ENCODE peak calls at places on chromosomes 4 and X, in ten cellular contexts. One of them, this sample, is unnamed.

GRCh38 chr4:128615197-128615596 is 194.3 kb upstream of the JADE1 start:
- DNase-seq in thoracic aorta: no peak
- DNase-seq in K562: no peak
- DNase-seq in ascending aorta: no peak
- DNase-seq in GM23248: no peak
- DNase-seq in lower lobe of right lung: no peak
- DNase-seq in GM23338: no peak
- DNase-seq in transverse colon: no peak
- DNase-seq in adrenal gland: no peak
- DNase-seq in CD8-positive, alpha-beta T cell: no peak
- DNase-seq in this sample: no peak

GRCh38 chr4:187618701-187619278 is 376.8 kb upstream of the ZFP42 start:
- DNase-seq in thoracic aorta: no peak
- DNase-seq in ascending aorta: no peak
- DNase-seq in CD8-positive, alpha-beta T cell: no peak
- DNase-seq in GM23338: no peak
- DNase-seq in K562: no peak
- DNase-seq in lower lobe of right lung: no peak
- DNase-seq in GM23248: peak; percentile 34
- DNase-seq in adrenal gland: no peak
- DNase-seq in transverse colon: no peak
- DNase-seq in this sample: no peak

GRCh38 chr4:147318581-147318980 is 162.3 kb upstream of the EDNRA start:
- DNase-seq in ascending aorta: no peak
- DNase-seq in lower lobe of right lung: no peak
- DNase-seq in CD8-positive, alpha-beta T cell: no peak
- DNase-seq in transverse colon: no peak
- DNase-seq in GM23338: no peak
- DNase-seq in K562: no peak
- DNase-seq in thoracic aorta: no peak
- DNase-seq in GM23248: peak; percentile 5
- DNase-seq in adrenal gland: no peak
- DNase-seq in this sample: no peak

GRCh38 chr4:81166431-81166830 is 48.6 kb downstream of the PRKG2 start:
- DNase-seq in GM23248: peak; percentile 68
- DNase-seq in thoracic aorta: no peak
- DNase-seq in K562: no peak
- DNase-seq in adrenal gland: no peak
- DNase-seq in lower lobe of right lung: no peak
- DNase-seq in GM23338: no peak
- DNase-seq in transverse colon: no peak
- DNase-seq in ascending aorta: no peak
- DNase-seq in CD8-positive, alpha-beta T cell: no peak
- DNase-seq in this sample: no peak

GRCh38 chr4:112145326-112145819 is at the start of gene FAM241A:
- DNase-seq in adrenal gland: peak; percentile 89
- DNase-seq in lower lobe of right lung: peak; percentile 89
- DNase-seq in GM23248: peak; percentile 94
- DNase-seq in CD8-positive, alpha-beta T cell: peak; percentile 90
- DNase-seq in ascending aorta: peak; percentile 94
- DNase-seq in GM23338: peak; percentile 89
- DNase-seq in K562: peak; percentile 97
- DNase-seq in thoracic aorta: peak; percentile 51
- DNase-seq in transverse colon: peak; percentile 89
- DNase-seq in this sample: peak; percentile 72

GRCh38 chr4:72744103-72744725 is 175.2 kb upstream of the ADAMTS3 start:
- DNase-seq in lower lobe of right lung: no peak
- DNase-seq in CD8-positive, alpha-beta T cell: no peak
- DNase-seq in thoracic aorta: no peak
- DNase-seq in K562: no peak
- DNase-seq in adrenal gland: no peak
- DNase-seq in ascending aorta: no peak
- DNase-seq in transverse colon: no peak
- DNase-seq in GM23248: no peak
- DNase-seq in GM23338: no peak
- DNase-seq in this sample: no peak

GRCh38 chrX:100710816-100711215 is 21.1 kb downstream of the SYTL4 start:
- DNase-seq in lower lobe of right lung: no peak
- DNase-seq in adrenal gland: no peak
- DNase-seq in GM23248: no peak
- DNase-seq in GM23338: peak; percentile 0
- DNase-seq in thoracic aorta: no peak
- DNase-seq in ascending aorta: no peak
- DNase-seq in CD8-positive, alpha-beta T cell: no peak
- DNase-seq in transverse colon: no peak
- DNase-seq in K562: no peak
- DNase-seq in this sample: no peak

GRCh38 chrX:77160301-77160700 is 286.9 kb upstream of the FGF16 start:
- DNase-seq in adrenal gland: peak; percentile 31
- DNase-seq in GM23338: peak; percentile 49
- DNase-seq in GM23248: peak; percentile 37
- DNase-seq in CD8-positive, alpha-beta T cell: no peak
- DNase-seq in K562: no peak
- DNase-seq in lower lobe of right lung: no peak
- DNase-seq in transverse colon: no peak
- DNase-seq in thoracic aorta: no peak
- DNase-seq in ascending aorta: no peak
- DNase-seq in this sample: no peak

GRCh38 chr4:155818639-155819038 is 47.4 kb downstream of the ASIC5 start:
- DNase-seq in adrenal gland: no peak
- DNase-seq in K562: no peak
- DNase-seq in GM23338: no peak
- DNase-seq in lower lobe of right lung: no peak
- DNase-seq in CD8-positive, alpha-beta T cell: no peak
- DNase-seq in GM23248: no peak
- DNase-seq in thoracic aorta: no peak
- DNase-seq in transverse colon: no peak
- DNase-seq in ascending aorta: no peak
- DNase-seq in this sample: no peak

GRCh38 chr4:79227896-79228295 is 98.0 kb downstream of the NAA11 start:
- DNase-seq in ascending aorta: no peak
- DNase-seq in thoracic aorta: no peak
- DNase-seq in transverse colon: no peak
- DNase-seq in lower lobe of right lung: no peak
- DNase-seq in K562: no peak
- DNase-seq in GM23248: no peak
- DNase-seq in GM23338: no peak
- DNase-seq in adrenal gland: no peak
- DNase-seq in CD8-positive, alpha-beta T cell: no peak
- DNase-seq in this sample: no peak

GRCh38 chr4:2570036-2570435 is 33.6 kb downstream of the FAM193A start:
- DNase-seq in transverse colon: no peak
- DNase-seq in lower lobe of right lung: no peak
- DNase-seq in GM23248: no peak
- DNase-seq in CD8-positive, alpha-beta T cell: no peak
- DNase-seq in GM23338: no peak
- DNase-seq in ascending aorta: no peak
- DNase-seq in K562: no peak
- DNase-seq in thoracic aorta: no peak
- DNase-seq in adrenal gland: no peak
- DNase-seq in this sample: no peak

GRCh38 chr4:146647615-146648383 is 9.1 kb downstream of the POU4F2 start:
- DNase-seq in K562: no peak
- DNase-seq in ascending aorta: no peak
- DNase-seq in GM23248: peak; percentile 16
- DNase-seq in lower lobe of right lung: no peak
- DNase-seq in transverse colon: no peak
- DNase-seq in thoracic aorta: no peak
- DNase-seq in CD8-positive, alpha-beta T cell: no peak
- DNase-seq in adrenal gland: no peak
- DNase-seq in GM23338: peak; percentile 61
- DNase-seq in this sample: no peak

GRCh38 chr4:30600246-30600645 is 119.9 kb upstream of the PCDH7 start:
- DNase-seq in CD8-positive, alpha-beta T cell: no peak
- DNase-seq in GM23338: peak; percentile 43
- DNase-seq in K562: no peak
- DNase-seq in adrenal gland: no peak
- DNase-seq in ascending aorta: no peak
- DNase-seq in GM23248: peak; percentile 9
- DNase-seq in transverse colon: no peak
- DNase-seq in thoracic aorta: no peak
- DNase-seq in lower lobe of right lung: no peak
- DNase-seq in this sample: no peak

GRCh38 chr4:75004755-75005668 is 72.1 kb downstream of the PARM1 start:
- DNase-seq in CD8-positive, alpha-beta T cell: no peak
- DNase-seq in ascending aorta: peak; percentile 63
- DNase-seq in transverse colon: no peak
- DNase-seq in adrenal gland: no peak
- DNase-seq in GM23248: no peak
- DNase-seq in GM23338: no peak
- DNase-seq in lower lobe of right lung: no peak
- DNase-seq in thoracic aorta: no peak
- DNase-seq in K562: no peak
- DNase-seq in this sample: no peak

GRCh38 chrX:19446397-19446796 is 68.9 kb downstream of the MAP3K15 start:
- DNase-seq in GM23248: no peak
- DNase-seq in transverse colon: no peak
- DNase-seq in K562: no peak
- DNase-seq in ascending aorta: no peak
- DNase-seq in GM23338: no peak
- DNase-seq in lower lobe of right lung: no peak
- DNase-seq in CD8-positive, alpha-beta T cell: no peak
- DNase-seq in adrenal gland: no peak
- DNase-seq in thoracic aorta: no peak
- DNase-seq in this sample: no peak

GRCh38 chrX:137858106-137858505 is 292.2 kb downstream of the ZIC3 start:
- DNase-seq in thoracic aorta: no peak
- DNase-seq in adrenal gland: no peak
- DNase-seq in transverse colon: no peak
- DNase-seq in lower lobe of right lung: no peak
- DNase-seq in CD8-positive, alpha-beta T cell: no peak
- DNase-seq in ascending aorta: no peak
- DNase-seq in K562: no peak
- DNase-seq in GM23338: no peak
- DNase-seq in GM23248: no peak
- DNase-seq in this sample: no peak

GRCh38 chr4:24471623-24472510 is 112.5 kb downstream of the DHX15 start:
- DNase-seq in transverse colon: peak; percentile 10
- DNase-seq in lower lobe of right lung: no peak
- DNase-seq in ascending aorta: no peak
- DNase-seq in adrenal gland: no peak
- DNase-seq in GM23248: peak; percentile 34
- DNase-seq in GM23338: peak; percentile 79
- DNase-seq in K562: no peak
- DNase-seq in thoracic aorta: no peak
- DNase-seq in CD8-positive, alpha-beta T cell: no peak
- DNase-seq in this sample: no peak
- H3K27ac ChIP-seq in transverse colon: peak overlapping the region; percentile 78
- H3K27ac ChIP-seq in lower lobe of right lung: no peak overlapping the region
- H3K27ac ChIP-seq in ascending aorta: peak overlapping the region; percentile 31
- H3K27ac ChIP-seq in adrenal gland: no peak overlapping the region
- H3K27ac ChIP-seq in GM23248: no peak overlapping the region
- H3K27ac ChIP-seq in GM23338: no peak overlapping the region
- H3K27ac ChIP-seq in K562: no peak overlapping the region
- H3K27ac ChIP-seq in thoracic aorta: no peak overlapping the region
- H3K27ac ChIP-seq in CD8-positive, alpha-beta T cell: no peak overlapping the region
- H3K27ac ChIP-seq in this sample: no peak overlapping the region

DNA sequence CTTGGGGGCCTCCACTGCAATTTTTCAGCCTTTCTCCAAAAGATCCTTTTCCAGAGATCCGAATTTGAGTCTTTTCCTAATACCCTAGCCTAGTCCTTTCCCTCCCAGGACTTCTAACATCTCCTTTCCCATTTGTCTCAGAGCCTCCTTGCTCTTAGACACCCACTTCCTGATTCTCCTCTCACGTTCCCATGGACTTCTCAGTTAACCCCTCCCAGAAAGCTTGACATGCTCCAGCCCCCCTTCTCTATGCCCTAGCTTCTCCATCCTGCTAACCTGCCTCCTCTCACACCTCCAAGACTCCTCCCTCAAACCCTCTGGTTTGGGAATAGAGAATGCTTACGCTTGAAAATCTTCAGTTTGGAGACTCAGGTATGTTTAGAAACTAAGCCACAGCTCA is 2.5 kb downstream of the UBA1 start:
- DNase-seq in transverse colon: no peak
- DNase-seq in K562: no peak
- DNase-seq in ascending aorta: no peak
- DNase-seq in CD8-positive, alpha-beta T cell: no peak
- DNase-seq in lower lobe of right lung: no peak
- DNase-seq in thoracic aorta: no peak
- DNase-seq in GM23338: no peak
- DNase-seq in adrenal gland: no peak
- DNase-seq in GM23248: no peak
- DNase-seq in this sample: no peak
- H3K4me3 ChIP-seq in transverse colon: no peak overlapping the region
- H3K4me3 ChIP-seq in K562: no peak overlapping the region
- H3K4me3 ChIP-seq in ascending aorta: peak overlapping the region; percentile 11
- H3K4me3 ChIP-seq in CD8-positive, alpha-beta T cell: no peak overlapping the region
- H3K4me3 ChIP-seq in lower lobe of right lung: peak overlapping the region; percentile 3
- H3K4me3 ChIP-seq in thoracic aorta: peak overlapping the region; percentile 90
- H3K4me3 ChIP-seq in GM23338: peak overlapping the region; percentile 82
- H3K4me3 ChIP-seq in adrenal gland: no peak overlapping the region
- H3K4me3 ChIP-seq in GM23248: peak overlapping the region; percentile 92
- H3K4me3 ChIP-seq in this sample: no peak overlapping the region

DNA sequence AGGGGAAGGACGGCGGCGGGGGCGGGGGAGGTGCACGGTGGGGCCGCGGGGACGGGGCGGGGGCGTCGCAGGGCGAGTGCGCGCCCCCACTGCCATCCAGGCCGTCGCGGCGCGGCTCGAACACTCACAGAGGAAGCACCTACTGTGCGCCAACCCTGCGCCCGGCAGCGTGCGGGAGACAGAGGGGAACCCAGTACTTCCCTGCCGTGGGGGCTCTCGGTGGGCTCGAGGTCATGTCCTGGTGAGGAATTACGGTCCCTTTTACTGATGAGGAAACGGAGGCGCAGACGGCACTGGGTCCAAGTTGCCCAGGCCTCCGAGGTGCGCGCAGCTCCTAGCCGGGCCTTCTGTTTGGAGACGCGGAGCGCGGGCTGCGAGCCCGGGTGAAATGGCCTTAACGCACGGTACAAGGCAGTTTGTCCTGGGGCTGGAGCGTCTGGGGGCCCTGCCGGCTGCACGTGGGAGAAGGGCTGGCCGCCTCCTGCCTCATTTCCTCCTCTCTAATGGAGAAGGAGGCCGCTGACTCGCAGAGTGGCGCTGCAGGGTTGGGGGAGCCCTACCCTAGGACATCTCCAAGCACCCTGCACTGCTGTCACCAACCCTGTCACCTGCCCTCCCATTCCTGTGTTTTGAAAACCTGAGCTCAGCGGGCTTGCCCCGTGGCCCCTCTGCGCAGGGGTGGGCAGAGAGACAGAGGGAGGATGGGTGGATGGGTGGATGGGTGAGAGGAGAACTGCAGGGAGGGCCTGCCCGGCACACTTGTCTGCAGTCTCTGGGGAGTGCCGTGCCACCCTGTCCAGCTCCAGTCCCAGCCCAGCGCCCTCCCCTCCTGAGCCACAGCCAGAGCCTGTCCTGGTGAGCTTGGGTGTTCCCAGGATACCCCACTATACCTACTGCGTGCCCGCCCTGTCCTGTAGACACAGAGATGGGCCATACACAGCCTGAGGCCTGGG is 106.0 kb downstream of the ADRA2C start:
- DNase-seq in ascending aorta: no peak
- DNase-seq in CD8-positive, alpha-beta T cell: no peak
- DNase-seq in GM23338: peak; percentile 56
- DNase-seq in transverse colon: no peak
- DNase-seq in adrenal gland: no peak
- DNase-seq in lower lobe of right lung: peak; percentile 14
- DNase-seq in thoracic aorta: no peak
- DNase-seq in K562: no peak
- DNase-seq in GM23248: no peak
- DNase-seq in this sample: no peak
- H3K27me3 ChIP-seq in ascending aorta: no peaks in the 10 kb centered on the region
- H3K27me3 ChIP-seq in CD8-positive, alpha-beta T cell: peaks cover 15% of the 10 kb centered on the region
- H3K27me3 ChIP-seq in GM23338: peaks cover 29% of the 10 kb centered on the region
- H3K27me3 ChIP-seq in transverse colon: peaks cover 70% of the 10 kb centered on the region
- H3K27me3 ChIP-seq in adrenal gland: peaks cover 28% of the 10 kb centered on the region
- H3K27me3 ChIP-seq in lower lobe of right lung: peaks cover 74% of the 10 kb centered on the region
- H3K27me3 ChIP-seq in thoracic aorta: no peaks in the 10 kb centered on the region
- H3K27me3 ChIP-seq in K562: peaks cover 54% of the 10 kb centered on the region
- H3K27me3 ChIP-seq in GM23248: peaks cover 60% of the 10 kb centered on the region
- H3K27me3 ChIP-seq in this sample: peaks cover 3% of the 10 kb centered on the region

GRCh38 chr4:153684182-153685073 is at the start of gene TLR2:
- DNase-seq in adrenal gland: peak; percentile 67
- DNase-seq in thoracic aorta: peak; percentile 31
- DNase-seq in transverse colon: peak; percentile 73
- DNase-seq in ascending aorta: peak; percentile 87
- DNase-seq in GM23338: peak; percentile 80
- DNase-seq in CD8-positive, alpha-beta T cell: peak; percentile 33
- DNase-seq in GM23248: peak; percentile 47
- DNase-seq in K562: no peak
- DNase-seq in lower lobe of right lung: peak; percentile 93
- DNase-seq in this sample: peak; percentile 80
- H3K27ac ChIP-seq in adrenal gland: peak within 1 kb of the TSS; percentile 46
- H3K27ac ChIP-seq in thoracic aorta: peak within 1 kb of the TSS; percentile 40
- H3K27ac ChIP-seq in transverse colon: peak within 1 kb of the TSS; percentile 20
- H3K27ac ChIP-seq in ascending aorta: peak within 1 kb of the TSS; percentile 39
- H3K27ac ChIP-seq in GM23338: no peak within 1 kb of the TSS
- H3K27ac ChIP-seq in CD8-positive, alpha-beta T cell: no peak within 1 kb of the TSS
- H3K27ac ChIP-seq in GM23248: no peak within 1 kb of the TSS
- H3K27ac ChIP-seq in K562: no peak within 1 kb of the TSS
- H3K27ac ChIP-seq in lower lobe of right lung: peak within 1 kb of the TSS; percentile 87
- H3K27ac ChIP-seq in this sample: no peak within 1 kb of the TSS